ENCODE peak calls at places on chromosome 6, in five cellular contexts. X, I, R, W and N are unnamed samples.

GRCh38 chr6:11685411-11686093 is 93.1 kb downstream of the ADTRP start:
- DNase-seq in R (no peak), X (no peak), I (peak), W (peak), N (no peak)

GRCh38 chr6:50714487-50715379 is 1.4 kb downstream of the TFAP2D start:
- DNase-seq in W (no peak), I (no peak), X (no peak), R (no peak), N (no peak)

GRCh38 chr6:56868687-56869086 is 86.2 kb upstream of the BEND6 start:
- DNase-seq in R (no peak), X (no peak), W (peak), I (no peak), N (peak)

GRCh38 chr6:118719351-118720124 is 68.1 kb upstream of the CEP85L start:
- DNase-seq in W (no peak), X (no peak), I (no peak), R (no peak), N (no peak)

GRCh38 chr6:169839898-169840631 is 88.6 kb downstream of the ERMARD start:
- DNase-seq in X (no peak), R (no peak), I (no peak), W (no peak), N (no peak)

GRCh38 chr6:13300649-13301590 is 27.4 kb downstream of the TBC1D7 start:
- DNase-seq in R (no peak), W (no peak), I (no peak), X (no peak), N (no peak)

GRCh38 chr6:2848851-2849250 is 7.2 kb upstream of the SERPINB1 start:
- DNase-seq in X (no peak), I (no peak), W (no peak), R (no peak), N (no peak)

GRCh38 chr6:166901626-166902025 is 54.7 kb downstream of the RNASET2 start:
- DNase-seq in R (no peak), I (no peak), W (no peak), X (no peak), N (no peak)

GRCh38 chr6:143234686-143235085 is 174.0 kb downstream of the AIG1 start:
- DNase-seq in X (no peak), I (no peak), R (no peak), W (no peak), N (no peak)

GRCh38 chr6:158686791-158687381 is 37.0 kb downstream of the SYTL3 start:
- DNase-seq in X (no peak), W (no peak), I (no peak), R (no peak), N (no peak)

GRCh38 chr6:167679791-167680604 is 146.7 kb upstream of the AFDN start:
- DNase-seq in X (no peak), W (no peak), R (no peak), I (no peak), N (no peak)

GRCh38 chr6:127420558-127420957 is 38.6 kb downstream of the KIAA0408 start:
- DNase-seq in R (peak), X (no peak), I (peak), W (peak), N (peak)

GRCh38 chr6:113934101-113934500 is 36.8 kb downstream of the HDAC2 start:
- DNase-seq in R (no peak), X (no peak), I (no peak), W (no peak), N (no peak)

GRCh38 chr6:88520445-88520844 is 354.3 kb upstream of the CNR1 start:
- DNase-seq in I (no peak), X (no peak), R (no peak), W (no peak), N (no peak)

GRCh38 chr6:136249336-136249735 is 775 bp downstream of the MTFR2 start:
- DNase-seq in I (no peak), R (no peak), X (no peak), W (no peak), N (no peak)

GRCh38 chr6:108755257-108756240 is 92.7 kb upstream of the ARMC2 start:
- DNase-seq in W (no peak), I (no peak), R (no peak), X (no peak), N (no peak)

GRCh38 chr6:18507018-18507415 is 119.9 kb downstream of the RNF144B start:
- DNase-seq in W (no peak), X (no peak), I (peak), R (no peak), N (no peak)

GRCh38 chr6:136365781-136366354 is 76.2 kb upstream of the BCLAF1 start:
- DNase-seq in R (peak), W (no peak), I (no peak), X (peak), N (no peak)

GRCh38 chr6:164166515-164166914 is 752.0 kb downstream of the QKI start:
- DNase-seq in W (no peak), R (no peak), I (no peak), X (no peak), N (no peak)

GRCh38 chr6:162684961-162685360 is 42.6 kb downstream of the PRKN start:
- DNase-seq in R (no peak), I (no peak), W (no peak), X (no peak), N (peak)

GRCh38 chr6:42788671-42789070 is 6.8 kb downstream of the BICRAL start:
- DNase-seq in R (no peak), X (no peak), W (no peak), I (no peak), N (no peak)

GRCh38 chr6:158752613-158753012 is 66.6 kb downstream of the EZR start:
- DNase-seq in X (no peak), R (peak), I (peak), W (peak), N (no peak)

GRCh38 chr6:144330588-144330987 is 45.5 kb downstream of the UTRN start:
- DNase-seq in X (peak), W (peak), I (no peak), R (no peak), N (no peak)

GRCh38 chr6:15922510-15923307 is 206.2 kb upstream of the MYLIP start:
- DNase-seq in R (no peak), I (no peak), W (no peak), X (no peak), N (no peak)

GRCh38 chr6:170575250-170575649 is 9.2 kb downstream of the PDCD2 start:
- DNase-seq in R (no peak), I (no peak), W (no peak), X (no peak), N (no peak)

GRCh38 chr6:80214436-80215022 is 108.1 kb downstream of the BCKDHB start:
- DNase-seq in R (peak), X (no peak), I (peak), W (no peak), N (no peak)

GRCh38 chr6:32108094-32108627 is 977 bp downstream of the TNXB start:
- DNase-seq in X (no peak), I (peak), W (no peak), R (peak), N (no peak)
- H3K4me3 ChIP-seq in X (peak), I (no peak), W (no peak), R (peak), N (no peak)

DNA sequence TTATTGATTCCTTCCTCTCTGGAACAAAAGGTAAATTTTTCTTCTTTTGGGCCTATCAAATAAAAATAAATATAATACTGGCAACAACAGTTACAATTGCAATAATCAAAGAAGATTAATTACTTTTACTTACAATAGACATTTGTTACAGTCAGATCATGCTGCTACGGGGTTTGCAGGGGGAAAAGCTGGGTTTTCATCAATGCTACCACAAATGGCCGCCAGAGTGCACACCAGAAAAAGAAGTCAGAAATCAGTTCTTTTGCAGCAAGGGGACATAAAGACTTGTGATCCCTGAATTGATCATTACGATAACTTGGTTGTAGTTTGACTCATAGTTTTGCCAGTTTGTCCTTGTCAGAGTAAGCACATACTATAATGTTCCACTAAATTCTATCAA is 714.5 kb upstream of the EYS start:
- DNase-seq in I (peak), X (no peak), W (no peak), R (no peak), N (no peak)
- H3K4me3 ChIP-seq in I (no peak), X (no peak), W (no peak), R (no peak), N (no peak)

GRCh38 chr6:27809939-27810767 is 102.0 kb downstream of the OR2B2 start:
- DNase-seq in W (peak), X (peak), R (peak), I (peak), N (peak)
- H3K4me3 ChIP-seq in W (peak), X (peak), R (peak), I (peak), N (peak)

DNA sequence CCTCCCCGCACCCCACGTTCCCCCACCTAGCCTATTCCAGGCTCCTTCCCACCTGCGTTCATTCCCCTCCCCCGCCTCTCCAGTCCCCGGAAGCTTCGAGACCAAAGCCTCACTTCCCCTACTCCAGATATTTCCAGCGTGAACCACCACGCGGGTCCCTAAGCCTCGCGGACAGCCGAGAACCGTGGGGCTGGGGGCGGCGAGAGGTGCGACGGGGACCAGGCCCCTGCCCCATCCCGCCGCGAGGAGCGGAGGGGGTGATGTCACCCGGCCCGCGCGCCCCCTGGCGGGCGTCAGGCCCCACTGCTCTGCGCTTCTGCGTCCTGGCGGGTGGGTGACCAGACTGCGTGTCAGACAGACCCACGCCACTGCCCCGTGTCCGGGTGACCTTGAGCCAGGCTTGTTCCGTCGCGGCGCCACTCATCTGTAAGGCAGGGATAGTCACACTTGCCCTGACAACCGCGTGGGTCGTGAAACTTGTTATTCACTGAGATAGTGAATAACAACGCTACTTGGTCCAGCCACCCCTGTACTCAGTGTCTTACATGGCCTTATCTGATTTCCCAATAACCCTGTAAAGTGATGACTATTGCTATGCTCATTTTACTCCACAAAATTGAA is 9.0 kb upstream of the HSP90AB1 start:
- DNase-seq in W (peak), I (peak), X (peak), R (peak), N (no peak)
- H3K4me3 ChIP-seq in W (peak), I (peak), X (peak), R (peak), N (peak)

DNA sequence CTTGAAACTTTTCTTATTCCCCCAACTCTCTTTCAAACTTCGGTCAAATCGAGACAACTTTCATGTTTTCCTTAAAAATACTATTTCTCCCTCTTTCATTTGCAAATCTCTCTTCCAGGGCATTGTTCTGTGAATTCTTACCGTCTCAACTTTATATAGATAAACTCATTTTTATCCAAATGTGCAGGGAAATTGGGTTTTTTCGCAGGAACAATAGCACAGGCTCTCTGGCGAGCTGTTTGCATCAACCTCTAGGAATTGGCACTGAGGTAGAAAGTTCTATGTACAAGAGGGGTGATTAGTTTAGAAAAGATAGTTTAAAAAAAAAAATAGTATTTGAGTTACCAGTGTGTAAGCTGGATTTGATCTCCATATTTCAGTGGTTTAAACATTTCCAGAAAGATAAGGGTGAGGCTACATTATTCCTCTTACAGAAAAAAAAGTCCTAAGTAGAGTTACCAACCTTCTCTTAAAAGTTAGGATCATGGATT is 129.7 kb upstream of the BTN3A2 start:
- DNase-seq in X (no peak), I (no peak), W (no peak), R (no peak), N (no peak)
- H3K4me3 ChIP-seq in X (peak), I (peak), W (peak), R (peak), N (peak)

DNA sequence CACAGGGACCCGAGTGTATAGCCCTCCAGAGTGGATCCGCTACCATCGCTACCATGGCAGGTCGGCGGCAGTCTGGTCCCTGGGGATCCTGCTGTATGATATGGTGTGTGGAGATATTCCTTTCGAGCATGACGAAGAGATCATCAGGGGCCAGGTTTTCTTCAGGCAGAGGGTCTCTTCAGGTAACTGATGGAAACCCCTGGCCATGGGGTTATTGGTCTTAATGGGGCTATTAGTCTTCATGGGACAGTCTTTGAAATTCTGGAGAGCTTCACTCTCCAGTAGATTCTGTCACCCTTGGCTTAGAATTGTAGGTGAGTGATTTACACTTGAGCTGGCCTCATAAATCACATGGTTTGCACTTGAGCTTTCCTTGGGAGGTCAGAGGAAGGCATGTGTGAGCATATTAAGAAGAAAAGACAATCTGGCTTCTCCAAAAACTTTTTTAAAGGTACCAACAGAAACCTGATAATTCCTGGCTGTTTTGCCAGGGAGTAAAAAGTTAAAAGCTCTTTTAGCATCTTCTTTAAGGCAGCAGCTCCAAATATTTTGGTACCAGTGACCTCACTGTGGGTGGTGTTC is 3.1 kb downstream of the PIM1 start:
- DNase-seq in R (no peak), I (no peak), X (no peak), W (no peak), N (no peak)
- H3K4me3 ChIP-seq in R (peak), I (no peak), X (peak), W (peak), N (peak)

GRCh38 chr6:55674672-55675071 is 95.7 kb upstream of the HMGCLL1 start:
- DNase-seq in X (no peak), I (peak), R (no peak), W (no peak), N (no peak)

GRCh38 chr6:55675936-55676335 is 96.9 kb upstream of the HMGCLL1 start:
- DNase-seq in I (no peak), W (no peak), R (no peak), X (no peak), N (no peak)

GRCh38 chr6:55678330-55679224 is 99.6 kb upstream of the HMGCLL1 start:
- DNase-seq in X (no peak), W (no peak), R (no peak), I (peak), N (no peak)

DNA sequence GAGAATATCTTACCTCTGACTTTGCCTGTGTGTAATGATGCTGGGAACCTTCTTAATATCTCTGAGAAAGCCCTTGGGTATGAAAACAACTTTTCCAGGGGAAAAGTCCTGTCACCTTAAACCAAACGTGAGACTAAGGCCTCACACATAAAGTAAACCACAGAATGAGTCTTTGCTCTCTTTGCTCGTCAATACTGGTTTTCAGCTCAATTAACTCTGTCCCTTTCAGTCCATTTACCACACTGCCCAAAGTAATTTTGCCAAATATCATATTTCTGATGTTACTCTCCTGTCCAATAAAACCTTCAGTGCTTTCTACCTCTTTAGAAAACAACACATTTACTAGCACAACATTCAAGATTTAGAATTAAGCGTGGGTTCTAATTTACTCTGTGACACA is 100.5 kb upstream of the HMGCLL1 start:
- DNase-seq in X (no peak), R (no peak), W (no peak), I (no peak), N (no peak)
- H3K4me3 ChIP-seq in X (no peak), R (no peak), W (no peak), I (no peak), N (no peak)